ENCODE peak calls at places on chromosomes 11 and 22, in five cellular contexts. Y is AG04450; L is activated naive CD8-positive, alpha-beta T cell treated with anti-CD3 and anti-CD28 coated beads for 36 hours; O is AML-193; H is RWPE1. F is an unnamed sample.

GRCh38 chr11:72085836-72086475 is 5.3 kb downstream of the LRRC51 start:
- DNase-seq in Y (no peak), L (no peak), O (no peak), H (no peak), F (no peak)

GRCh38 chr22:32106930-32107329 is 52.2 kb downstream of the C22orf42 start:
- DNase-seq in Y (no peak), L (no peak), O (no peak), H (peak), F (no peak)

GRCh38 chr22:35310556-35311550 is 11.2 kb downstream of the TOM1 start:
- DNase-seq in Y (no peak), L (no peak), O (no peak), H (no peak), F (no peak)

GRCh38 chr11:102346456-102346747 is 612 bp upstream of the BIRC2 start:
- DNase-seq in Y (no peak), L (no peak), O (no peak), H (no peak), F (no peak)

GRCh38 chr11:113540416-113541330 is 65.5 kb upstream of the DRD2 start:
- DNase-seq in Y (no peak), L (no peak), O (no peak), H (no peak), F (no peak)

GRCh38 chr11:18618341-18619025 is 15.7 kb downstream of the SPTY2D1 start:
- DNase-seq in Y (no peak), L (no peak), O (no peak), H (no peak), F (no peak)

GRCh38 chr22:17847360-17848078 is 73.2 kb upstream of the BID start:
- DNase-seq in Y (no peak), L (no peak), O (no peak), H (no peak), F (no peak)

GRCh38 chr11:45485070-45485716 is 180.2 kb downstream of the CHST1 start:
- DNase-seq in Y (no peak), L (no peak), O (no peak), H (no peak), F (no peak)

GRCh38 chr11:126816655-126817054 is 183.9 kb downstream of the KIRREL3 start:
- DNase-seq in Y (no peak), L (no peak), O (no peak), H (no peak), F (no peak)

GRCh38 chr11:122394326-122394725 is 261.2 kb upstream of the UBASH3B start:
- DNase-seq in Y (no peak), L (no peak), O (no peak), H (no peak), F (no peak)

GRCh38 chr11:20443596-20443995 is 56.1 kb downstream of the PRMT3 start:
- DNase-seq in Y (no peak), L (no peak), O (peak), H (no peak), F (no peak)

GRCh38 chr22:38958359-38958943 is 1.0 kb downstream of the APOBEC3A start:
- DNase-seq in Y (no peak), L (no peak), O (no peak), H (no peak), F (no peak)

GRCh38 chr11:128483211-128483788 is 104.1 kb downstream of the ETS1 start:
- DNase-seq in Y (no peak), L (no peak), O (no peak), H (no peak), F (no peak)

GRCh38 chr22:45351956-45352355 is 42.2 kb downstream of the FAM118A start:
- DNase-seq in Y (no peak), L (no peak), O (no peak), H (no peak), F (no peak)

GRCh38 chr11:73141309-73142127 is 600 bp downstream of the FCHSD2 start:
- DNase-seq in Y (no peak), L (peak), O (peak), H (peak), F (peak)

GRCh38 chr22:42072606-42073330 is 1.3 kb upstream of the PHETA2 start:
- DNase-seq in Y (no peak), L (no peak), O (no peak), H (no peak), F (no peak)

GRCh38 chr11:55714982-55715888 is 53.2 kb downstream of the OR4C6 start:
- DNase-seq in Y (no peak), L (no peak), O (peak), H (no peak), F (no peak)

GRCh38 chr11:83023410-83023809 is 48.3 kb downstream of the RAB30 start:
- DNase-seq in Y (no peak), L (no peak), O (no peak), H (no peak), F (no peak)

GRCh38 chr11:134026655-134027343 is 42.1 kb upstream of the JAM3 start:
- DNase-seq in Y (no peak), L (no peak), O (no peak), H (no peak), F (no peak)

GRCh38 chr22:46812786-46813185 is 50.3 kb downstream of the TBC1D22A start:
- DNase-seq in Y (no peak), L (no peak), O (no peak), H (no peak), F (no peak)

GRCh38 chr11:70272009-70272408 is 1.5 kb downstream of the PPFIA1 start:
- DNase-seq in Y (no peak), L (no peak), O (no peak), H (no peak), F (no peak)

GRCh38 chr11:29293825-29294224 is 723.0 kb downstream of the KCNA4 start:
- DNase-seq in Y (peak), L (no peak), O (no peak), H (peak), F (no peak)

F was measured in stimulated activated naive CD8-positive, alpha-beta T cell treated with anti-CD3 and anti-CD28 coated beads, Interleukin-15, amount 100 ng/mL, for 72 hours.